ENCODE peak calls at places on chromosomes 7 and 10, in six cellular contexts. W, K, C, G, A and R are unnamed samples.

GRCh38 chr10:14698487-14699170 is 76.1 kb downstream of the FAM107B start:
- DNase-seq in K (no peak), G (no peak), W (no peak), A (no peak), C (peak), R (no peak)

GRCh38 chr7:24756989-24757798 is at the start of gene GSDME:
- DNase-seq in A (peak), C (peak), G (peak), K (peak), W (peak), R (peak)

GRCh38 chr10:98910048-98910447 is 325.6 kb downstream of the HPSE2 start:
- DNase-seq in C (no peak), K (no peak), A (no peak), W (no peak), G (no peak), R (no peak)

GRCh38 chr10:4051011-4051407 is 266.0 kb upstream of the KLF6 start:
- DNase-seq in K (no peak), W (no peak), A (no peak), C (no peak), G (no peak), R (no peak)

GRCh38 chr10:110858297-110858934 is 13.3 kb upstream of the PDCD4 start:
- DNase-seq in W (no peak), G (no peak), A (no peak), C (no peak), K (no peak), R (no peak)

GRCh38 chr10:482848-483247 is 206.6 kb downstream of the DIP2C start:
- DNase-seq in K (no peak), C (no peak), W (no peak), A (no peak), G (peak), R (no peak)

GRCh38 chr10:113199459-113199858 is 249.4 kb downstream of the TCF7L2 start:
- DNase-seq in A (no peak), G (no peak), C (peak), K (no peak), W (no peak), R (no peak)

GRCh38 chr7:41085244-41085643 is 617.6 kb downstream of the INHBA start:
- DNase-seq in A (no peak), K (no peak), W (no peak), G (no peak), C (peak), R (no peak)

GRCh38 chr7:139035588-139036353 is at the start of gene ZC3HAV1L:
- DNase-seq in A (peak), C (peak), G (peak), W (peak), K (peak), R (peak)

GRCh38 chr10:118241229-118242137 is 100.6 kb downstream of the FAM204A start:
- DNase-seq in W (peak), A (peak), C (peak), K (peak), G (no peak), R (peak)

GRCh38 chr10:36540611-36541010 is 584.8 kb upstream of the ANKRD30A start:
- DNase-seq in A (no peak), C (no peak), K (no peak), G (no peak), W (no peak), R (no peak)

GRCh38 chr7:148856035-148856881 is 27.8 kb downstream of the EZH2 start:
- DNase-seq in K (peak), C (peak), W (no peak), A (no peak), G (no peak), R (peak)

GRCh38 chr10:132612571-132613504 is 75.3 kb downstream of the INPP5A start:
- DNase-seq in K (no peak), A (no peak), C (no peak), W (peak), G (peak), R (no peak)

GRCh38 chr7:75995052-75995471 is 667 bp upstream of the TMEM120A start:
- DNase-seq in G (no peak), W (no peak), K (no peak), C (no peak), A (no peak), R (no peak)

GRCh38 chr7:93758621-93759020 is 131.9 kb downstream of the TFPI2 start:
- DNase-seq in G (no peak), W (no peak), C (no peak), A (no peak), K (no peak), R (no peak)

GRCh38 chr10:71383972-71384687 is 12.6 kb upstream of the CDH23 start:
- DNase-seq in C (peak), W (peak), G (no peak), A (peak), K (peak), R (peak)

GRCh38 chr10:101062231-101063161 is 707 bp downstream of the KAZALD1 start:
- DNase-seq in W (peak), A (peak), C (no peak), G (no peak), K (peak), R (peak)

GRCh38 chr7:134693256-134693655 is 46.6 kb downstream of the BPGM start:
- DNase-seq in G (peak), K (no peak), C (peak), W (no peak), A (no peak), R (no peak)

GRCh38 chr7:142391191-142391992 is 133.5 kb upstream of the PRSS58 start:
- DNase-seq in W (no peak), K (no peak), G (no peak), C (peak), A (no peak), R (no peak)

GRCh38 chr7:75885011-75885410 is 6.2 kb downstream of the RHBDD2 start:
- DNase-seq in W (no peak), C (no peak), A (no peak), G (no peak), K (no peak), R (no peak)

GRCh38 chr10:71970331-71970730 is 6.1 kb downstream of the CHST3 start:
- DNase-seq in A (no peak), G (no peak), K (no peak), C (peak), W (no peak), R (no peak)

GRCh38 chr10:71388736-71389310 is 7.9 kb upstream of the CDH23 start:
- DNase-seq in K (no peak), G (no peak), W (no peak), A (no peak), C (no peak), R (no peak)

GRCh38 chr7:121480058-121480457 is 84.0 kb upstream of the FAM3C start:
- DNase-seq in K (no peak), W (no peak), C (no peak), A (no peak), G (no peak), R (no peak)

GRCh38 chr7:43148161-43148731 is 35.8 kb downstream of the HECW1 start:
- DNase-seq in K (no peak), C (no peak), W (no peak), G (no peak), A (no peak), R (no peak)

GRCh38 chr7:78568690-78569089 is 770.1 kb downstream of the PHTF2 start:
- DNase-seq in G (no peak), W (no peak), C (no peak), A (no peak), K (no peak), R (no peak)

GRCh38 chr7:6359021-6359420 is 86.6 kb upstream of the CYTH3 start:
- DNase-seq in G (no peak), W (no peak), K (no peak), C (no peak), A (no peak), R (no peak)

GRCh38 chr7:68152205-68152604 is 1155.6 kb downstream of the TYW1 start:
- DNase-seq in C (no peak), W (no peak), G (no peak), A (no peak), K (no peak), R (no peak)

GRCh38 chr7:23470290-23471089 is at the start of gene IGF2BP3:
- DNase-seq in K (no peak), A (peak), C (peak), G (no peak), W (no peak), R (no peak)

GRCh38 chr7:3301831-3302618 is 973 bp downstream of the SDK1 start:
- DNase-seq in K (peak), A (peak), G (peak), C (peak), W (no peak), R (peak)

GRCh38 chr7:102872460-102872859 is 40.3 kb upstream of the LRRC17 start:
- DNase-seq in A (no peak), G (no peak), K (no peak), W (no peak), C (peak), R (no peak)

GRCh38 chr10:127392351-127393235 is 156.5 kb upstream of the NPS start:
- DNase-seq in W (no peak), G (no peak), C (no peak), K (no peak), A (no peak), R (no peak)

GRCh38 chr7:28539289-28539981 is 127.1 kb downstream of the CREB5 start:
- DNase-seq in C (no peak), A (no peak), G (no peak), K (no peak), W (no peak), R (no peak)

GRCh38 chr10:103923502-103923901 is 5.5 kb upstream of the STN1 start:
- DNase-seq in G (no peak), C (no peak), K (peak), A (no peak), W (no peak), R (no peak)

GRCh38 chr10:70544431-70545340 is 57.9 kb downstream of the PRF1 start:
- DNase-seq in C (no peak), K (no peak), A (peak), G (no peak), W (no peak), R (no peak)

GRCh38 chr10:72932259-72933015 is 22.2 kb downstream of the PLA2G12B start:
- DNase-seq in A (no peak), K (no peak), C (no peak), G (no peak), W (no peak), R (no peak)

GRCh38 chr10:132909491-132910071 is 32.8 kb downstream of the CFAP46 start:
- DNase-seq in A (no peak), G (no peak), C (no peak), W (no peak), K (no peak), R (no peak)